ENCODE peak calls at places on chromosomes 4 and X, in seven cellular contexts. S is cardiac fibroblast, N is A549, X is AG04449, Z is psoas muscle, W is mammary epithelial cell, L is AG10803. B is an unnamed sample.

GRCh38 chr4:53019485-53020382 is 157.6 kb downstream of the RASL11B start:
- DNase-seq in S (peak; percentile 79), N (peak; percentile 18), X (no peak), Z (no peak), W (peak; percentile 51), L (peak; percentile 82), B (peak; percentile 74)

GRCh38 chr4:100076753-100077152 is 113.5 kb downstream of the DDIT4L start:
- DNase-seq in S (no peak), N (no peak), X (no peak), Z (no peak), W (no peak), L (no peak), B (no peak)

GRCh38 chr4:29278580-29278979 is 1441.6 kb upstream of the PCDH7 start:
- DNase-seq in S (peak; percentile 31), N (no peak), X (no peak), Z (no peak), W (peak; percentile 17), L (no peak), B (peak; percentile 41)

GRCh38 chr4:19961092-19961491 is 290.6 kb upstream of the SLIT2 start:
- DNase-seq in S (peak; percentile 48), N (no peak), X (peak; percentile 67), Z (no peak), W (no peak), L (peak; percentile 91), B (peak; percentile 78)

GRCh38 chr4:121594796-121595526 is 101.8 kb downstream of the ANXA5 start:
- DNase-seq in S (peak; percentile 80), N (no peak), X (no peak), Z (no peak), W (peak; percentile 35), L (peak; percentile 73), B (peak; percentile 77)

GRCh38 chr4:2305766-2306501 is 44.0 kb upstream of the MXD4 start:
- DNase-seq in S (no peak), N (no peak), X (no peak), Z (no peak), W (peak; percentile 9), L (no peak), B (no peak)

GRCh38 chr4:41644288-41644914 is 104.1 kb downstream of the PHOX2B start:
- DNase-seq in S (peak; percentile 58), N (no peak), X (no peak), Z (peak; percentile 77), W (no peak), L (peak; percentile 24), B (peak; percentile 25)

GRCh38 chrX:130079824-130080406 is 30.4 kb downstream of the ELF4 start:
- DNase-seq in S (peak; percentile 84), N (peak; percentile 72), X (peak; percentile 9), Z (peak; percentile 55), W (peak; percentile 36), L (peak; percentile 89), B (peak; percentile 94)

GRCh38 chr4:10001757-10002156 is 19.5 kb downstream of the SLC2A9 start:
- DNase-seq in S (no peak), N (no peak), X (no peak), Z (no peak), W (no peak), L (no peak), B (no peak)

GRCh38 chr4:108072300-108072699 is 82.6 kb downstream of the HADH start:
- DNase-seq in S (no peak), N (no peak), X (no peak), Z (no peak), W (no peak), L (no peak), B (no peak)

GRCh38 chrX:10591363-10592036 is 28.9 kb downstream of the MID1 start:
- DNase-seq in S (no peak), N (no peak), X (no peak), Z (no peak), W (no peak), L (no peak), B (no peak)

GRCh38 chrX:42752730-42753129 is 25.2 kb downstream of the PPP1R2C start:
- DNase-seq in S (peak; percentile 24), N (no peak), X (no peak), Z (no peak), W (no peak), L (no peak), B (peak; percentile 39)

GRCh38 chr4:126986828-126987227 is 645.9 kb upstream of the INTU start:
- DNase-seq in S (peak; percentile 4), N (no peak), X (peak; percentile 21), Z (no peak), W (peak; percentile 60), L (peak; percentile 29), B (peak; percentile 48)

GRCh38 chr4:22301253-22301652 is 214.6 kb downstream of the ADGRA3 start:
- DNase-seq in S (no peak), N (no peak), X (no peak), Z (no peak), W (no peak), L (no peak), B (no peak)

GRCh38 chrX:25204182-25204581 is 188.4 kb upstream of the ARX start:
- DNase-seq in S (no peak), N (no peak), X (no peak), Z (no peak), W (no peak), L (no peak), B (no peak)

GRCh38 chr4:173332021-173332487 is 2.1 kb downstream of the HMGB2 start:
- DNase-seq in S (peak; percentile 27), N (no peak), X (no peak), Z (no peak), W (no peak), L (peak; percentile 50), B (peak; percentile 41)

GRCh38 chrX:63350551-63350950 is 581 bp downstream of the SPIN4 start:
- DNase-seq in S (peak; percentile 6), N (peak; percentile 14), X (no peak), Z (no peak), W (peak; percentile 29), L (peak; percentile 3), B (peak; percentile 5)

GRCh38 chr4:153341575-153342090 is 2.9 kb upstream of the MND1 start:
- DNase-seq in S (peak; percentile 34), N (no peak), X (no peak), Z (no peak), W (peak; percentile 50), L (peak; percentile 42), B (peak; percentile 49)

GRCh38 chrX:129529685-129530281 is 6.5 kb upstream of the SMARCA1 start:
- DNase-seq in S (peak; percentile 54), N (no peak), X (no peak), Z (no peak), W (peak; percentile 55), L (peak; percentile 11), B (peak; percentile 41)

GRCh38 chr4:85860066-85860465 is 385.1 kb downstream of the ARHGAP24 start:
- DNase-seq in S (peak; percentile 56), N (no peak), X (no peak), Z (no peak), W (no peak), L (peak; percentile 56), B (peak; percentile 66)

GRCh38 chr4:176769519-176769918 is 23.2 kb downstream of the VEGFC start:
- DNase-seq in S (peak; percentile 91), N (no peak), X (peak; percentile 82), Z (no peak), W (peak; percentile 93), L (peak; percentile 91), B (peak; percentile 97)

GRCh38 chr4:26937136-26937535 is 76.5 kb downstream of the STIM2 start:
- DNase-seq in S (no peak), N (no peak), X (no peak), Z (no peak), W (no peak), L (no peak), B (no peak)
- TF ChIP-seq CTCF in S (no peak), N (no peak), X (no peak), Z (no peak), W (no peak), L (no peak), B (no peak)

GRCh38 chr4:80188801-80189458 is 8.4 kb upstream of the PRDM8 start:
- DNase-seq in S (no peak), N (no peak), X (no peak), Z (no peak), W (no peak), L (no peak), B (no peak)
- H3K4me3 ChIP-seq in S (no peak overlapping the region), N (no peak overlapping the region), X (no peak overlapping the region), Z (no peak overlapping the region), W (no peak overlapping the region), L (no peak overlapping the region), B (no peak overlapping the region)

DNA sequence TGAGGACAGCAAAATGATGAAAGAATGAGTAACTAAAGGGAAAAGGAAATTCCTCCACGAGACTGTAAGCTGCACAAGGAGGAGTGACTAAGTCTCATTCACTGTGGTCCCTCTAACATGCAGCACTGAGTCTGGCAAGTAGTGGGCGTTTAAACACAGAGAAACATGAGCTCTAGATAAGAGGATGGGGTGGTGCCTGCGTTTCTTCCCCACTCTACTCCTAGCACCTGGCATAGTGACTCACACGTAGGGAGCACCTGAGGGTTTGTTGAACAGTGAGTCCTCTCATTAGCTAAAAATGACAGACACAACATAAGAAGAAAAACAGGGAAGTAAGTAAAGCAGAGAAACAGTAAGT is 105.8 kb upstream of the CBR4 start:
- DNase-seq in S (peak; percentile 92), N (no peak), X (peak; percentile 94), Z (no peak), W (peak; percentile 100), L (peak; percentile 97), B (peak; percentile 99)
- TF ChIP-seq CTCF in S (peak; percentile 50), N (no peak), X (peak; percentile 46), Z (no peak), W (peak; percentile 42), L (peak; percentile 62), B (peak; percentile 62)

DNA sequence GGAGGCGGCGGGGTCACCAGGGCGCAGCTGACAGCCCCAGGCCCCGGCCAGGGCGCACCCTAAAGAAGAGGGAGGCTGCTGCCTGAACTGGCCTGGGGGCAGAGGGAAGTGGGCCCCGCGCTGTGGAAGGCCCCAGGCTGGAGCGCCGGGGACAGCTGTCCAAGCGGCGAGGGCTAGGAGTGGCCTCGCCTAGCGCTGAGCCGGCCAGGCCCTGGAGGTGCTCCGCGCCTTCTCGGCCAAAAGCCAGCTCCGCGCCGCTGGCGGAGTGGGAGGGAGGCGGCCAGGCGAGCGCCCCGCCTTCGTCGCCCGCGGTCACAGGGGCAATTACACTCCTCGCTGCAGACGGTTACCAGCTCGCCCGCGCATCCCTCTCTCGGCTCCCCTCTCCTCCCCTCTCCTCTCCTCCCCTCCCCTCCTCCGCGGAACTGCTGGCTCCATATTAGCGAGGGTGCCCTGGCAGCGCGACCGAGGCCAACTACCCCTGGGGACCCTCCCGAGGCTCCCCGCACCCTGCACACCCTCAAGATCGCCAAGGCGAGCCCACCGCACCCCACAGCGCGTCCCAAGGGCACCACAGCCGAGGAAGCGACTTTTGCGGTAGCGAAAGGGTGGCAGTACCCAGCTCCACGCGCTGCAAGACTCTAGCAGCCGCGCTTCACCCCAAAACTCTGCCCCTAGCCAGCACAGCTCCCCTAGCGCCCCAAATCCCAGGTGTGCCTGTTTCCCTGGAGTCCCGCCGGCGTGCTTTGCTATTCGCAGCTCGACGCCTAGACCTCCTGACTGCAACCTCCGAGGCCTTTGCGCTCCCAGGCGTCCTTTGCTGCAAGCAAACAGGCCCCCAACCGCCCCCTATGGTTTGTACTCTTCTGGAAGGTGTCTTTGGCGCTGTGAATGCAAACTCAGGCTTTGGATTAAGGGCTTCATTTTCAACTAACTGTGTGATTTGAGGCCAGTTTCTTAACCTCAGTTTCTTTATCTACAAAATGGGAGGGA is 91.4 kb downstream of the BCOR start:
- DNase-seq in S (peak; percentile 31), N (no peak), X (no peak), Z (peak; percentile 60), W (no peak), L (no peak), B (no peak)
- H3K4me3 ChIP-seq in S (no peak overlapping the region), N (no peak overlapping the region), X (no peak overlapping the region), Z (peak overlapping the region; percentile 28), W (no peak overlapping the region), L (no peak overlapping the region), B (no peak overlapping the region)

B was measured in fibroblast of the aortic adventitia.